ENCODE peak calls at places on chromosomes 5 and 9, in eight cellular contexts. U, J, S, B, D, X, E and T are unnamed samples.

GRCh38 chr5:141617682-141618029 is 1.1 kb downstream of the DIAPH1 start:
- DNase-seq in S (no peak), E (no peak), D (no peak), U (no peak), B (no peak), X (peak; percentile 35), J (no peak), T (no peak)

GRCh38 chr9:69905291-69905690 is 84.7 kb downstream of the CFAP95 start:
- DNase-seq in J (no peak), B (no peak), D (no peak), X (peak; percentile 45), S (no peak), U (no peak), E (no peak), T (no peak)

GRCh38 chr9:34010979-34011378 is 37.7 kb downstream of the UBAP2 start:
- DNase-seq in B (no peak), E (no peak), U (peak; percentile 8), X (peak; percentile 2), S (no peak), J (no peak), D (no peak), T (peak; percentile 20)

GRCh38 chr5:78905084-78905938 is 79.8 kb downstream of the ARSB start:
- DNase-seq in S (no peak), B (no peak), E (no peak), D (no peak), J (no peak), X (no peak), U (no peak), T (peak; percentile 78)

GRCh38 chr9:19748278-19749126 is 40.3 kb downstream of the SLC24A2 start:
- DNase-seq in S (no peak), E (no peak), B (no peak), J (no peak), X (peak; percentile 48), D (no peak), U (no peak), T (no peak)

GRCh38 chr5:60810438-60811085 is 33.5 kb downstream of the ELOVL7 start:
- DNase-seq in D (no peak), E (no peak), X (peak; percentile 21), J (no peak), B (no peak), U (no peak), S (no peak), T (no peak)

GRCh38 chr9:33105504-33105903 is 29.0 kb upstream of the SMU1 start:
- DNase-seq in X (no peak), E (no peak), J (no peak), S (no peak), B (no peak), D (no peak), U (no peak), T (no peak)

GRCh38 chr5:151257731-151258715 is 5.0 kb downstream of the GM2A start:
- DNase-seq in B (no peak), U (no peak), D (no peak), J (no peak), E (no peak), X (peak; percentile 87), S (peak; percentile 81), T (peak; percentile 81)

GRCh38 chr5:135629666-135630065 is 50.9 kb upstream of the CXCL14 start:
- DNase-seq in S (no peak), U (no peak), J (no peak), B (no peak), E (no peak), X (no peak), D (no peak), T (no peak)

GRCh38 chr5:158147227-158147626 is 288.3 kb upstream of the CLINT1 start:
- DNase-seq in X (no peak), D (no peak), J (no peak), E (no peak), S (no peak), B (no peak), U (no peak), T (no peak)

GRCh38 chr9:82275531-82275930 is 287.0 kb downstream of the SPATA31D1 start:
- DNase-seq in B (no peak), J (no peak), S (no peak), D (no peak), X (peak; percentile 53), E (no peak), U (no peak), T (no peak)

GRCh38 chr9:33988219-33988890 is 60.3 kb downstream of the UBAP2 start:
- DNase-seq in D (no peak), S (no peak), U (no peak), B (no peak), E (no peak), X (peak; percentile 64), J (peak; percentile 84), T (peak; percentile 88)

GRCh38 chr5:174387448-174387847 is 336.9 kb upstream of the MSX2 start:
- DNase-seq in B (no peak), X (no peak), D (no peak), J (no peak), S (no peak), U (no peak), E (no peak), T (no peak)

GRCh38 chr5:136174021-136174659 is 18.8 kb downstream of the SMIM32 start:
- DNase-seq in J (peak; percentile 26), B (no peak), U (peak; percentile 15), S (no peak), D (peak; percentile 67), E (no peak), X (peak; percentile 50), T (peak; percentile 60)

GRCh38 chr9:126615791-126616447 is 2.2 kb downstream of the LMX1B start:
- DNase-seq in U (no peak), X (peak; percentile 69), D (peak; percentile 69), E (no peak), S (no peak), B (no peak), J (no peak), T (no peak)

GRCh38 chr5:54725391-54726280 is 208.1 kb downstream of the SNX18 start:
- DNase-seq in B (no peak), U (no peak), J (no peak), X (peak; percentile 35), E (no peak), D (no peak), S (no peak), T (no peak)

GRCh38 chr5:59188415-59189225 is 605.7 kb downstream of the RAB3C start:
- DNase-seq in D (peak; percentile 88), U (peak; percentile 46), B (peak; percentile 87), S (peak; percentile 89), X (peak; percentile 40), E (peak; percentile 82), J (no peak), T (peak; percentile 71)

GRCh38 chr5:73447234-73448071 is 1.1 kb downstream of the FOXD1 start:
- DNase-seq in X (peak; percentile 65), S (peak; percentile 86), J (no peak), B (peak; percentile 86), U (no peak), E (no peak), D (peak; percentile 66), T (peak; percentile 47)

GRCh38 chr5:126469925-126470324 is 46.7 kb downstream of the GRAMD2B start:
- DNase-seq in J (no peak), B (no peak), E (no peak), U (no peak), S (no peak), X (no peak), D (no peak), T (no peak)

GRCh38 chr5:58437661-58438060 is 22.2 kb downstream of the PLK2 start:
- DNase-seq in B (no peak), X (no peak), S (no peak), D (no peak), U (no peak), J (no peak), E (no peak), T (no peak)

DNA sequence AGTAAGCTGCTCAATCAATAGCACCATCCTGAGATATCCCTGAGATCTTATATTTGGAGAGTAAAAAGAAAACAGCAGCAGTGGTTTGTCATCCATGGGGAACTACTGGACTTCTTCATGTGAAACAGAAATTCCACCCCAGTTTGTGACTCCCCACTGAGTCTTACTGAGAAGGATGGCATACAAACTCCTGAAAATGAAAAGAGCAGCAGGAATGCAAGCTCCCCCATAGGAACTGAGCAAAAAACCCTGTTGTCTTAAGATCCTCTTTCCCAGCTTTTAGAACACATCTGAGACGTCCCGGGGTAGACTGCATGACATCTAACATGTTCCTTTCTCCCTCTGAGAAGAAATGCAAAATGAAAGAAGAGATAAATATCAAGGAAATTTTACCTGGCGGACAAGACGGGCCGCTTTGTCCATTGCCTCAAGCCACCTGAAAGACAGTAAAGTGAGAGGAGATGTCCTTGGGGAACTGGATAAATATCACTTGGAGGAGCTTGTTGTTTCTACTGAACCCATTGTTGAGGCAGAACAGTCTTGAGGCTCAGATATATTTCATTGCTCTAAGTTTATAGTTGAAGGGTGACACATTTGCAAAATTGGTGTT is 117.1 kb downstream of the NUDT12 start:
- DNase-seq in D (no peak), B (no peak), E (no peak), U (no peak), J (no peak), X (no peak), S (no peak), T (no peak)
- H3K4me3 ChIP-seq in D (no peak overlapping the region), B (no peak overlapping the region), E (no peak overlapping the region), U (no peak overlapping the region), J (no peak overlapping the region), X (no peak overlapping the region), S (no peak overlapping the region), T (no peak overlapping the region)

DNA sequence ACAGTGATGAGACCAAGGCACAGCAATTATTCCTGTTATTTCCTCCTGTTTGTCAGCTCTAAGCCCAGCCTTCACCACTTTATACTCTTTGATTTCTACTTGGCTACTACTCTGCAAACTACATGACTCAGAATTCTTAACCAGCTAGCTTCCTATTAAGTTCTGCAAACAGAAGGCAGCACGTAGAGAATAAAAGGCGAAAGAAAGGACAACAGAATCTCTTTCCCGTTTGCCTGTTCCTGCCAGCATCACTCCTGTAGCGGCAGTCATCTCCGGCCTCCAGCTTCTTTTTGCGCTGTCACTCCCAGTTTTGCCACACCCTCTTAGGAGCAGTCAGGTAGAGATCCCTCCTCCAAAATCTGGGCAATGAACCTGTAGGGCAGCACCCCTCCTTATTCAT is 29.9 kb downstream of the DPYSL3 start:
- DNase-seq in S (no peak), X (no peak), E (no peak), B (no peak), J (no peak), D (peak; percentile 76), U (no peak), T (no peak)
- TF ChIP-seq CTCF in S (no peak), X (no peak), E (no peak), B (no peak), J (no peak), D (no peak), U (no peak), T (no peak)

GRCh38 chr5:90558344-90559192 is at the start of gene ADGRV1:
- DNase-seq in U (peak; percentile 86), S (peak; percentile 65), E (no peak), X (peak; percentile 93), D (peak; percentile 98), J (no peak), B (peak; percentile 92), T (no peak)
- H3K4me3 ChIP-seq in U (peak within 1 kb of the TSS; percentile 51), S (peak within 1 kb of the TSS; percentile 31), E (peak within 1 kb of the TSS; percentile 30), X (peak within 1 kb of the TSS; percentile 37), D (peak within 1 kb of the TSS; percentile 80), J (peak within 1 kb of the TSS; percentile 30), B (peak within 1 kb of the TSS; percentile 50), T (peak within 1 kb of the TSS; percentile 45)

DNA sequence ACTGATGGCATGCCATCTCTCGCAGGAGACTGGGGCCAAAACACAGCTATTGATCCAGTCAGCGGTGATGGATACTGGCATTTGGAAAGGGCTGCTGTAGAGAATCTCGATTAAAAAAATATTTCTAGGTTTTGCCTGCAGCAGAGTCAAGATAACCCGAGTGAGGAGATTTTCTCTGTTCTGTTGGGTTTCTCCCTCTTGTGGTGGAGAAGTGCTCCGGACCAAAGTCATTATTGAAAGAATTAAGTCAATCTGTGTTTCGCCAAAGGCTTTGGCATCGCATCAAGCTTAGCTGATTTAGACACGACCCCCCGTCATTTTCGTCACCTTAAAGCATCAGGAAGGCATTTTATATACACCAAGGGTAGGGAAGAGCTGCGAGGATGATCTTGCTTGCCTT is 97.2 kb upstream of the IRX2 start:
- DNase-seq in B (no peak), X (peak; percentile 5), D (peak; percentile 62), J (no peak), U (no peak), E (no peak), S (no peak), T (no peak)
- TF ChIP-seq CTCF in B (no peak), X (peak; percentile 54), D (peak; percentile 44), J (no peak), U (no peak), E (no peak), S (no peak), T (no peak)